ENCODE peak calls at places on chromosomes 6 and 20, in four cellular contexts. O, A, Y and H are unnamed samples.

GRCh38 chr6:71460933-71461332 is 172.3 kb downstream of the OGFRL1 start:
- DNase-seq in A (no peak), O (no peak), Y (no peak), H (no peak)

GRCh38 chr20:49452011-49452482 is 30.4 kb downstream of the KCNB1 start:
- DNase-seq in O (no peak), Y (peak; percentile 76), A (peak; percentile 59), H (peak; percentile 47)

GRCh38 chr6:14810021-14810420 is 435.8 kb upstream of the JARID2 start:
- DNase-seq in Y (no peak), A (no peak), O (no peak), H (no peak)

GRCh38 chr6:6712258-6712978 is 123.9 kb downstream of the LY86 start:
- DNase-seq in A (no peak), O (no peak), Y (peak; percentile 97), H (peak; percentile 61)

GRCh38 chr6:151229401-151230276 is 10.1 kb upstream of the AKAP12 start:
- DNase-seq in A (no peak), Y (no peak), O (no peak), H (no peak)

GRCh38 chr6:139334791-139335446 is 39.5 kb downstream of the CITED2 start:
- DNase-seq in Y (peak; percentile 98), O (no peak), A (no peak), H (peak; percentile 95)

GRCh38 chr6:2623348-2623747 is 127.4 kb downstream of the MYLK4 start:
- DNase-seq in O (no peak), Y (peak; percentile 12), A (no peak), H (no peak)

GRCh38 chr6:3264356-3264755 is 5.6 kb downstream of the PSMG4 start:
- DNase-seq in A (no peak), Y (no peak), O (no peak), H (no peak)

GRCh38 chr6:133286765-133287164 is 45.6 kb downstream of the EYA4 start:
- DNase-seq in O (no peak), Y (peak; percentile 12), A (no peak), H (peak; percentile 58)

GRCh38 chr6:80468398-80468797 is 361.9 kb downstream of the BCKDHB start:
- DNase-seq in Y (no peak), A (no peak), O (no peak), H (no peak)

GRCh38 chr20:34525709-34526416 is 9.6 kb downstream of the DYNLRB1 start:
- DNase-seq in A (peak; percentile 31), Y (peak; percentile 98), O (peak; percentile 86), H (peak; percentile 97)

GRCh38 chr6:132405143-132405915 is 4.1 kb upstream of the MOXD1 start:
- DNase-seq in O (no peak), Y (peak; percentile 60), A (no peak), H (no peak)

GRCh38 chr6:38554700-38555413 is 84.9 kb downstream of the BTBD9 start:
- DNase-seq in A (no peak), Y (peak; percentile 27), O (no peak), H (peak; percentile 11)

GRCh38 chr6:11918739-11919605 is 93.1 kb upstream of the HIVEP1 start:
- DNase-seq in Y (no peak), O (no peak), A (no peak), H (no peak)

GRCh38 chr20:47136782-47137181 is 219.7 kb downstream of the ZMYND8 start:
- DNase-seq in A (no peak), O (no peak), Y (no peak), H (no peak)

GRCh38 chr6:110538416-110539060 is 62.1 kb upstream of the SLC22A16 start:
- DNase-seq in A (no peak), Y (peak; percentile 38), O (no peak), H (peak; percentile 28)

GRCh38 chr20:63536997-63537524 is at the start of gene PTK6:
- DNase-seq in O (peak; percentile 75), Y (no peak), A (no peak), H (no peak)

GRCh38 chr20:64146301-64146935 is 17.8 kb upstream of the MYT1 start:
- DNase-seq in O (no peak), A (no peak), Y (no peak), H (no peak)

GRCh38 chr6:111469543-111469942 is 13.5 kb downstream of the REV3L start:
- DNase-seq in O (no peak), A (no peak), Y (no peak), H (no peak)

GRCh38 chr6:2179950-2180349 is 65.5 kb downstream of the GMDS start:
- DNase-seq in O (peak; percentile 36), A (no peak), Y (peak; percentile 66), H (peak; percentile 70)

GRCh38 chr6:52724406-52725121 is 38.7 kb downstream of the GSTA2 start:
- DNase-seq in Y (peak; percentile 74), O (peak; percentile 76), A (no peak), H (peak; percentile 78)

GRCh38 chr6:44073612-44074382 is 53.5 kb downstream of the MRPL14 start:
- DNase-seq in O (no peak), Y (peak; percentile 58), A (no peak), H (no peak)

GRCh38 chr20:21767200-21767738 is 61.8 kb downstream of the PAX1 start:
- DNase-seq in Y (no peak), O (no peak), A (no peak), H (no peak)

GRCh38 chr6:105681061-105681460 is 278.2 kb upstream of the PREP start:
- DNase-seq in Y (no peak), A (no peak), O (no peak), H (no peak)

GRCh38 chr6:150924808-150925654 is 59.5 kb downstream of the MTHFD1L start:
- DNase-seq in O (no peak), A (no peak), Y (peak; percentile 90), H (peak; percentile 29)

GRCh38 chr6:137699036-137699683 is 167.9 kb upstream of the TNFAIP3 start:
- DNase-seq in Y (no peak), O (no peak), A (no peak), H (peak; percentile 50)

GRCh38 chr20:57707849-57708693 is 1.7 kb downstream of the PMEPA1 start:
- DNase-seq in O (no peak), A (no peak), Y (peak; percentile 13), H (no peak)

GRCh38 chr6:29227235-29227634 is 56.5 kb downstream of the OR2J2 start:
- DNase-seq in Y (no peak), O (no peak), A (no peak), H (no peak)

GRCh38 chr6:165872311-165872710 is 209.3 kb upstream of the PDE10A start:
- DNase-seq in Y (no peak), O (no peak), A (no peak), H (no peak)

GRCh38 chr20:46545077-46545826 is 5.2 kb downstream of the OCSTAMP start:
- DNase-seq in A (no peak), O (no peak), Y (peak; percentile 15), H (no peak)

GRCh38 chr6:167676000-167676665 is 150.6 kb upstream of the AFDN start:
- DNase-seq in O (no peak), Y (no peak), A (no peak), H (peak; percentile 18)

GRCh38 chr6:162698004-162698403 is 29.6 kb downstream of the PRKN start:
- DNase-seq in A (no peak), O (no peak), Y (no peak), H (no peak)

GRCh38 chr20:17873410-17874270 is 95.0 kb downstream of the SNX5 start:
- DNase-seq in A (no peak), O (peak; percentile 82), Y (peak; percentile 99), H (peak; percentile 98)

GRCh38 chr6:25659633-25660368 is 7.8 kb downstream of the SCGN start:
- DNase-seq in O (no peak), Y (no peak), A (no peak), H (no peak)

GRCh38 chr20:53905019-53905847 is 165.2 kb downstream of the BCAS1 start:
- DNase-seq in O (no peak), A (no peak), Y (no peak), H (no peak)

GRCh38 chr20:48722737-48723191 is 105.0 kb downstream of the PREX1 start:
- DNase-seq in Y (peak; percentile 33), A (no peak), O (no peak), H (peak; percentile 80)